ENCODE peak calls at places on chromosome 21, in seven cellular contexts. I is neuronal stem cell, O is IMR-90, U is mesenchymal stem cell, B is mesendoderm, J is H9, L is H1. X is an unnamed sample.

GRCh38 chr21:33033094-33033951 is 7.6 kb downstream of the OLIG2 start:
- DNase-seq in I (no peak), O (no peak), U (no peak), B (no peak), J (no peak), L (peak), X (no peak)

GRCh38 chr21:37259426-37259825 is 7.7 kb downstream of the VPS26C start:
- DNase-seq in I (no peak), O (peak), U (no peak), B (no peak), J (no peak), L (peak), X (no peak)

GRCh38 chr21:31656199-31657095 is 3.0 kb upstream of the SOD1 start:
- DNase-seq in I (no peak), O (peak), U (no peak), B (no peak), J (no peak), L (no peak), X (no peak)

GRCh38 chr21:35163381-35163780 is 114.3 kb upstream of the RUNX1 start:
- DNase-seq in I (no peak), O (peak), U (no peak), B (no peak), J (no peak), L (no peak), X (peak)

GRCh38 chr21:35026153-35026499 is 23.0 kb downstream of the RUNX1 start:
- DNase-seq in I (no peak), O (no peak), U (no peak), B (no peak), J (no peak), L (no peak), X (no peak)

GRCh38 chr21:21163904-21164303 is 165.7 kb downstream of the NCAM2 start:
- DNase-seq in I (peak), O (peak), U (peak), B (peak), J (no peak), L (peak), X (peak)

GRCh38 chr21:41497008-41497407 is 10.9 kb downstream of the TMPRSS2 start:
- DNase-seq in I (no peak), O (no peak), U (no peak), B (no peak), J (no peak), L (no peak), X (no peak)

GRCh38 chr21:34595457-34595856 is 19.5 kb downstream of the RCAN1 start:
- DNase-seq in I (no peak), O (no peak), U (peak), B (no peak), J (no peak), L (peak), X (peak)

GRCh38 chr21:19792004-19792403 is 1206.2 kb upstream of the NCAM2 start:
- DNase-seq in I (no peak), O (no peak), U (no peak), B (no peak), J (no peak), L (no peak), X (no peak)

GRCh38 chr21:14923468-14923867 is 141.3 kb downstream of the NRIP1 start:
- DNase-seq in I (no peak), O (peak), U (no peak), B (no peak), J (no peak), L (no peak), X (no peak)

GRCh38 chr21:16534408-16535099 is 804.8 kb downstream of the USP25 start:
- DNase-seq in I (no peak), O (peak), U (no peak), B (no peak), J (no peak), L (no peak), X (no peak)

DNA sequence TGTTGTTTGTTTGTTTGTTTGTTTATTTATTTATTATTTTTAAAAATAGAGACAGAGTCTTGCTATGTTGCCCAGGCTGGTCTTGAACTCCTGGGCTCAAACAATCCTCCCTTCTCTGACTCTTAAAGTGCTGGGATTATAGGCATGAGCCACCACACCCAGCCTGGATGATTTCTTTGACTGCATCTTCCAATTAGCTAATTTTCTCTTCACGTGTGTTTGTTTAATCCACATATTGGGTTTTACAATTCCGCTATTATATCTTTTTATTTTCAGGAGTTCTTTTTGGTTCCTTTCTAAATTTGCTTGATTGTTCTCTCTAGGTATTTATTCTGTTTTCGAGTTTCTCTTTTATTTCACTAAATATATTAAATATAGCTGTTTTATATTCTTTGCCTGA is 19.8 kb downstream of the SH3BGR start:
- DNase-seq in I (no peak), O (no peak), U (no peak), B (no peak), J (no peak), L (no peak), X (no peak)
- H2BK5ac ChIP-seq in I (no peak), O (no peak), U (no peak), B (no peak), J (no peak), L (no peak), X (no peak)

GRCh38 chr21:29217818-29218252 is 80.9 kb upstream of the BACH1 start:
- DNase-seq in I (no peak), O (peak), U (peak), B (no peak), J (no peak), L (no peak), X (no peak)
- H2BK5ac ChIP-seq in I (no peak), O (peak), U (no peak), B (no peak), J (no peak), L (no peak), X (no peak)

DNA sequence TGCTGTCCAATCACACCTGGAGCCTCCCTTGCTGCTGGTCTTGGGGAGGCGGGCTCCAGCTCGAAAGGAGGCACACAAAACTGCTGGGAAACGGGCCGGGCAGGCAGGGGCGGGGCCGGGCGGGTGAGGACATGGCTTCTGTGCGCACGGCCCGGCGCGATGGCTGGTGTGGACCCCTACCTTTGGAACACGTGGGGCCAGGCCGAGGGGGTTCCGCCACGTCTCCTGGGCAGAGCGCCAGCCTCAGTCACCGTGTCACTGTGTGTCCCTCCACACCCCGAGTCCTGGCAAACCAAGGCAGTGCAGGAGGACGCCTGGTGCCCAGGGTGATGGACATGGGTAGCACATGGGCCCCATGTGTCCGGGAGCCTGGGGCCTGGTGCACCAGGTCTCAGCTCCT is 42.0 kb upstream of the ADARB1 start:
- DNase-seq in I (no peak), O (no peak), U (no peak), B (no peak), J (no peak), L (no peak), X (no peak)
- H2BK5ac ChIP-seq in I (no peak), O (no peak), U (no peak), B (no peak), J (no peak), L (no peak), X (no peak)

DNA sequence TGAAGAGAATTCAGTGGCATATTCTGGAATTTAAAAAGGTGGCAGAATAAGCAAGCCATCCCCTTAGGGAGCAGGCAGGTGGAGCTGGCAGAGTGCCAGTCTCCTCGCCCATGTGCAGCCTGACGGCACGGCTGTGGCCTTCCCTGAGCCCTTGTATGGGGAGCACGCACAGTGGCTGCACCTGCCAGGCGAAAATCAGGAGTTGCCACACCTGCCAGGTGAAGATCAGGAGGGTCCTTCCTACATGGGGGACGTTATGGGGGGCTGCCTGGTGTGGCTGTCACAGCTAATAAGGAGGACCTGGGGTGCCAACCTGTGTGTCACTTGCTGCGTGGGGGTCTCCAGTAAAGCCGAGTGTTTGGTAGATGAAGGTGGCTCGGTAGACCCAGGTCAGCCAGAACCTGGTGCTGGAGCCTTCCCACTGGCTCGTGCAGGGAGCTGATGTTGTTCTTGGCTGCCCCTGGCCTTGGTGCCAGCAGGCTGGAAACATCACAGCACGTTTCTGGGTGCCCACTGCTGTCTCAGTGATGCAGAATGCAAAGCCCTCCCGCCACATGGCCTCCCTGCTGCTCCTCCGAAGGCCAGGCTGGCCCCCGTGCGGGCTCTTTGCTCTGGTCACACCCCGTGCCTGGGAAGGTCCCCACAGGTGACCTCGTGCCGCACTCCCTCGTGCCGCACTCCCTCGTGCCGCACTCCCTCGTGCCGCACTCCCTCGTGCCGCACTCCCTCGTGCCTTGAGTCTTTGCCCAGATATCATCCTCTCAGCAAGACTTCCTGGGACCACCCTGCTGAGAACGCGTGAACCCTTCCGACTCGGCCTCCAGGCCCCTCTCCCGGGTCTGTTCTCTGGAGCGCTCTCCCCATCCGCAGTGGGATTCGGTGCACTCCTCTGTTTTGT is 55.4 kb downstream of the SLC37A1 start:
- DNase-seq in I (no peak), O (no peak), U (no peak), B (no peak), J (no peak), L (no peak), X (no peak)
- H2BK5ac ChIP-seq in I (no peak), O (no peak), U (no peak), B (no peak), J (no peak), L (no peak), X (no peak)

DNA sequence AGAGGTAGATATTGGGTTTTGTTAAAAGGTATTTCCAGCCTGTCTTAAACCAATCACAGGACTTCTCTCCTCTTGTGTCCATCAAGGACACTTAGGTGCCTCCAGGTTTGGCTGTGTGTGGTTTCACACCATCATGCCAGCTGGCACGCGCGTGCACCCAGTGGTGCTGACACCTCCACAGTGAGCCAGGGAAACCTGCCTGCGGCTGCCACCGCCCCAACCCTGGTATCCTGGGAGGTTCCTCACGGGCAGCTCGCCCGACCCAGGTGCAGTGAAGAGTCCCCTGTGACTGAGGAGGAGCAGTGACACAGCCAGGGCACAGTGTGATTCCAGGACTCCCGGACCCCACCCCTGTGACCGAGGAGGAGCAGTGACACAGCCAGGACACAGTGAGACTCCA is 13.2 kb upstream of the COL6A2 start:
- DNase-seq in I (no peak), O (no peak), U (no peak), B (no peak), J (peak), L (no peak), X (no peak)
- H2BK5ac ChIP-seq in I (no peak), O (no peak), U (no peak), B (no peak), J (no peak), L (no peak), X (no peak)

DNA sequence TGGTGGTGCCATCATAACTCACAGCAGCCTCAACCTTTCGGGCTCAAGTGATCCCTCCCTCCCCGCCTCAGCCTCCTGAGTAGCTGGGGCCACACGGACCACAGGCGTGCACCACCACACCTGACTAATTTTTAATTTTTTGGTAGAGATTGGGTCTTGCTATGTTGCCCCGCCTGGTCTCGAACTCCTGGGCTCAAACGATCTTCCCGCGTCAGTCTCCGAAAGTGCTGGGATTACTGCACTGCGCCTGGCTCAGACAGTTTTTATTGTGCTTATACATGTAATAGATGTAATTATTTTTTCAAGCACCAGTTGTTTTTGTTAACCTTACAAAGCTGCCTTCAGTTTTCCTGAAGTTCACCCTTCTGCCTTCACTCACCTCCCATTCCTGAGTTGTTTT is 38.0 kb upstream of the HMGN1 start:
- DNase-seq in I (no peak), O (no peak), U (no peak), B (no peak), J (no peak), L (no peak), X (no peak)
- H2BK5ac ChIP-seq in I (no peak), O (no peak), U (no peak), B (no peak), J (no peak), L (no peak), X (no peak)

DNA sequence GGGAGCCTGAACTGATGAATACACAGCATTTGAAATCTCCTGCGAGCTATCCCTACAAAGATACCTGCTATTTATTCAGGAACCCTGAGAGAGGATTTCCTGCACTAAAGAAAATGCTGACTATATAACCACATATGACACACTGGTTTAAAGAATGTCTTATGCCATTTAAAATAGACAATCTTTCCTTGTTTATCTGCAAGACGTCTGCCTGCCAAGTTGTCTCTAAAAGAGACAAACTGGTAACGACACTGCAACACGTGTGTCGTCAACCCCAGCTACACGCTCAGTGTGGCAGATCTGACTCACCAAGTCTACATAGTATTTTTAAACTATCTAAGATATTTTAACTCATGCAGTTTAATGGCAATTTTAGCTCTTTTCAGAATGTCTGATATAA is 42.7 kb downstream of the APP start:
- DNase-seq in I (no peak), O (peak), U (peak), B (no peak), J (no peak), L (no peak), X (peak)
- H2BK5ac ChIP-seq in I (no peak), O (no peak), U (no peak), B (no peak), J (no peak), L (no peak), X (no peak)

GRCh38 chr21:45522986-45523385 is 19.3 kb downstream of the SLC19A1 start:
- DNase-seq in I (no peak), O (no peak), U (no peak), B (no peak), J (no peak), L (no peak), X (no peak)
- H2BK5ac ChIP-seq in I (no peak), O (no peak), U (no peak), B (no peak), J (no peak), L (no peak), X (no peak)